ENCODE peak calls at places on chromosomes 1 and 21, in ten cellular contexts. One of them, this sample, is unnamed.

GRCh38 chr21:45494851-45495680 is 47.2 kb downstream of the SLC19A1 start:
- DNase-seq in pancreas: no peak
- DNase-seq in IMR-90: no peak
- DNase-seq in left lung: peak; percentile 73
- DNase-seq in endothelial cell: no peak
- DNase-seq in D721Med: no peak
- DNase-seq in fibroblast of villous mesenchyme: no peak
- DNase-seq in left ventricle myocardium inferior: no peak
- DNase-seq in mucosa of descending colon: no peak
- DNase-seq in hepatocyte: no peak
- DNase-seq in this sample: no peak

GRCh38 chr1:2194319-2194897 is at the start of gene FAAP20:
- DNase-seq in pancreas: no peak
- DNase-seq in IMR-90: peak; percentile 54
- DNase-seq in left lung: peak; percentile 92
- DNase-seq in endothelial cell: peak; percentile 69
- DNase-seq in D721Med: peak; percentile 47
- DNase-seq in fibroblast of villous mesenchyme: peak; percentile 77
- DNase-seq in left ventricle myocardium inferior: peak; percentile 77
- DNase-seq in mucosa of descending colon: peak; percentile 70
- DNase-seq in hepatocyte: peak; percentile 90
- DNase-seq in this sample: peak; percentile 52

GRCh38 chr1:15501208-15502032 is 22.6 kb downstream of the CASP9 start:
- DNase-seq in pancreas: peak; percentile 65
- DNase-seq in IMR-90: peak; percentile 49
- DNase-seq in left lung: peak; percentile 87
- DNase-seq in endothelial cell: peak; percentile 80
- DNase-seq in D721Med: peak; percentile 63
- DNase-seq in fibroblast of villous mesenchyme: peak; percentile 59
- DNase-seq in left ventricle myocardium inferior: peak; percentile 52
- DNase-seq in mucosa of descending colon: peak; percentile 82
- DNase-seq in hepatocyte: peak; percentile 78
- DNase-seq in this sample: peak; percentile 65

GRCh38 chr1:241518447-241519307 is 878 bp downstream of the FH start:
- DNase-seq in pancreas: no peak
- DNase-seq in IMR-90: peak; percentile 25
- DNase-seq in left lung: peak; percentile 88
- DNase-seq in endothelial cell: peak; percentile 42
- DNase-seq in D721Med: no peak
- DNase-seq in fibroblast of villous mesenchyme: peak; percentile 25
- DNase-seq in left ventricle myocardium inferior: no peak
- DNase-seq in mucosa of descending colon: peak; percentile 21
- DNase-seq in hepatocyte: peak; percentile 64
- DNase-seq in this sample: peak; percentile 36

GRCh38 chr21:14259669-14260458 is 43.9 kb downstream of the RBM11 start:
- DNase-seq in pancreas: no peak
- DNase-seq in IMR-90: peak; percentile 56
- DNase-seq in left lung: no peak
- DNase-seq in endothelial cell: no peak
- DNase-seq in D721Med: peak; percentile 16
- DNase-seq in fibroblast of villous mesenchyme: peak; percentile 59
- DNase-seq in left ventricle myocardium inferior: no peak
- DNase-seq in mucosa of descending colon: peak; percentile 42
- DNase-seq in hepatocyte: peak; percentile 73
- DNase-seq in this sample: no peak

GRCh38 chr1:194860248-194861201 is 1674.1 kb upstream of the B3GALT2 start:
- DNase-seq in pancreas: no peak
- DNase-seq in IMR-90: no peak
- DNase-seq in left lung: no peak
- DNase-seq in endothelial cell: no peak
- DNase-seq in D721Med: no peak
- DNase-seq in fibroblast of villous mesenchyme: no peak
- DNase-seq in left ventricle myocardium inferior: no peak
- DNase-seq in mucosa of descending colon: no peak
- DNase-seq in hepatocyte: no peak
- DNase-seq in this sample: no peak

GRCh38 chr1:233518344-233518743 is 95.6 kb upstream of the KCNK1 start:
- DNase-seq in pancreas: no peak
- DNase-seq in IMR-90: no peak
- DNase-seq in left lung: no peak
- DNase-seq in endothelial cell: peak; percentile 72
- DNase-seq in D721Med: peak; percentile 28
- DNase-seq in fibroblast of villous mesenchyme: peak; percentile 25
- DNase-seq in left ventricle myocardium inferior: no peak
- DNase-seq in mucosa of descending colon: peak; percentile 54
- DNase-seq in hepatocyte: peak; percentile 44
- DNase-seq in this sample: peak; percentile 69

GRCh38 chr1:27567183-27567526 is 36.8 kb downstream of the AHDC1 start:
- DNase-seq in pancreas: no peak
- DNase-seq in IMR-90: no peak
- DNase-seq in left lung: no peak
- DNase-seq in endothelial cell: no peak
- DNase-seq in D721Med: no peak
- DNase-seq in fibroblast of villous mesenchyme: no peak
- DNase-seq in left ventricle myocardium inferior: no peak
- DNase-seq in mucosa of descending colon: no peak
- DNase-seq in hepatocyte: peak; percentile 38
- DNase-seq in this sample: no peak

GRCh38 chr1:151617995-151618394 is 6.1 kb downstream of the SNX27 start:
- DNase-seq in pancreas: no peak
- DNase-seq in IMR-90: no peak
- DNase-seq in left lung: no peak
- DNase-seq in endothelial cell: no peak
- DNase-seq in D721Med: no peak
- DNase-seq in fibroblast of villous mesenchyme: no peak
- DNase-seq in left ventricle myocardium inferior: no peak
- DNase-seq in mucosa of descending colon: no peak
- DNase-seq in hepatocyte: no peak
- DNase-seq in this sample: no peak

GRCh38 chr1:151620286-151620685 is 8.4 kb downstream of the SNX27 start:
- DNase-seq in pancreas: no peak
- DNase-seq in IMR-90: peak; percentile 74
- DNase-seq in left lung: no peak
- DNase-seq in endothelial cell: no peak
- DNase-seq in D721Med: no peak
- DNase-seq in fibroblast of villous mesenchyme: peak; percentile 86
- DNase-seq in left ventricle myocardium inferior: no peak
- DNase-seq in mucosa of descending colon: no peak
- DNase-seq in hepatocyte: no peak
- DNase-seq in this sample: no peak

GRCh38 chr1:151618470-151618869 is 6.6 kb downstream of the SNX27 start:
- DNase-seq in pancreas: no peak
- DNase-seq in IMR-90: no peak
- DNase-seq in left lung: no peak
- DNase-seq in endothelial cell: no peak
- DNase-seq in D721Med: no peak
- DNase-seq in fibroblast of villous mesenchyme: no peak
- DNase-seq in left ventricle myocardium inferior: no peak
- DNase-seq in mucosa of descending colon: no peak
- DNase-seq in hepatocyte: no peak
- DNase-seq in this sample: no peak

GRCh38 chr1:151621351-151621750 is 9.5 kb downstream of the SNX27 start:
- DNase-seq in pancreas: no peak
- DNase-seq in IMR-90: no peak
- DNase-seq in left lung: no peak
- DNase-seq in endothelial cell: no peak
- DNase-seq in D721Med: no peak
- DNase-seq in fibroblast of villous mesenchyme: peak; percentile 82
- DNase-seq in left ventricle myocardium inferior: no peak
- DNase-seq in mucosa of descending colon: no peak
- DNase-seq in hepatocyte: peak; percentile 39
- DNase-seq in this sample: no peak

DNA sequence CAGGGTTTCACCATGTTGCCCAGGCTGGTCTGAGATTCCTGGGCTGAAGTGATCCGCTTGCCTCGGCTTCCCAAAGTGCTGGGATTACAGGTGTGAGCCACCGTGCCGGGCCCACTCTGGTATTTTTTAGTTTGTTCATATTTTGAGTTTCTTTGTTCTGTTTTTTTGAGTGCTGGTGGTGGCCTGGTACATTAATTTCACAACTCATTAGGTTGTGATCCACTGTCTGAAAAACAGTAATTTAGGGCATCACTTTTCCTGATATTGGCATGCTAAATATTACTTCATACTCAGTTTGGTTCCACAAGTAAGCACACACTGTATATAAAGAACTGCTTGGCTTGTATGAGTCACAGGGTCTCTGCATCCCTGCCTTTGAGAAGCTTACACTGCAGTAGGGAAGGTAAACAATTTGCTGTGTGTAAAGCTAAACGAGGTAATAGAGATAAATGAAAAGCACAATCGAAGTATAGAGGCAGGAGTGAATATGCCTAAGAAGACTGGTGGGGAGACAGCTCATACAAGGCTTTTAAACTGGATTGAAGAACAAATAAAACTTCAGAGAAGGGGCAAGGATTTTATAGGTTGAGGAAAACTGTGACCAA is 7.7 kb downstream of the SNX27 start:
- DNase-seq in pancreas: no peak
- DNase-seq in IMR-90: peak; percentile 88
- DNase-seq in left lung: no peak
- DNase-seq in endothelial cell: no peak
- DNase-seq in D721Med: no peak
- DNase-seq in fibroblast of villous mesenchyme: peak; percentile 85
- DNase-seq in left ventricle myocardium inferior: no peak
- DNase-seq in mucosa of descending colon: no peak
- DNase-seq in hepatocyte: peak; percentile 56
- DNase-seq in this sample: no peak
- TF ChIP-seq CTCF in pancreas: no peak
- TF ChIP-seq CTCF in IMR-90: no peak
- TF ChIP-seq CTCF in left lung: no peak
- TF ChIP-seq CTCF in endothelial cell: no peak
- TF ChIP-seq CTCF in D721Med: no peak
- TF ChIP-seq CTCF in fibroblast of villous mesenchyme: no peak
- TF ChIP-seq CTCF in left ventricle myocardium inferior: no peak
- TF ChIP-seq CTCF in mucosa of descending colon: no peak
- TF ChIP-seq CTCF in hepatocyte: no peak
- TF ChIP-seq CTCF in this sample: no peak

GRCh38 chr1:212283741-212284140 is 1.5 kb upstream of the PPP2R5A start:
- DNase-seq in pancreas: no peak
- DNase-seq in IMR-90: no peak
- DNase-seq in left lung: no peak
- DNase-seq in endothelial cell: no peak
- DNase-seq in D721Med: no peak
- DNase-seq in fibroblast of villous mesenchyme: no peak
- DNase-seq in left ventricle myocardium inferior: no peak
- DNase-seq in mucosa of descending colon: no peak
- DNase-seq in hepatocyte: no peak
- DNase-seq in this sample: no peak

GRCh38 chr1:212284332-212284743 is 872 bp upstream of the PPP2R5A start:
- DNase-seq in pancreas: no peak
- DNase-seq in IMR-90: peak; percentile 16
- DNase-seq in left lung: no peak
- DNase-seq in endothelial cell: no peak
- DNase-seq in D721Med: no peak
- DNase-seq in fibroblast of villous mesenchyme: no peak
- DNase-seq in left ventricle myocardium inferior: no peak
- DNase-seq in mucosa of descending colon: peak; percentile 12
- DNase-seq in hepatocyte: no peak
- DNase-seq in this sample: peak; percentile 6

GRCh38 chr1:212286437-212287131 is 1.4 kb downstream of the PPP2R5A start:
- DNase-seq in pancreas: no peak
- DNase-seq in IMR-90: peak; percentile 6
- DNase-seq in left lung: no peak
- DNase-seq in endothelial cell: no peak
- DNase-seq in D721Med: no peak
- DNase-seq in fibroblast of villous mesenchyme: peak; percentile 27
- DNase-seq in left ventricle myocardium inferior: no peak
- DNase-seq in mucosa of descending colon: peak; percentile 21
- DNase-seq in hepatocyte: no peak
- DNase-seq in this sample: no peak

GRCh38 chr1:212285685-212286436 is 651 bp downstream of the PPP2R5A start:
- DNase-seq in pancreas: peak; percentile 73
- DNase-seq in IMR-90: peak; percentile 35
- DNase-seq in left lung: peak; percentile 93
- DNase-seq in endothelial cell: peak; percentile 57
- DNase-seq in D721Med: no peak
- DNase-seq in fibroblast of villous mesenchyme: peak; percentile 51
- DNase-seq in left ventricle myocardium inferior: peak; percentile 66
- DNase-seq in mucosa of descending colon: peak; percentile 75
- DNase-seq in hepatocyte: peak; percentile 80
- DNase-seq in this sample: peak; percentile 62

DNA sequence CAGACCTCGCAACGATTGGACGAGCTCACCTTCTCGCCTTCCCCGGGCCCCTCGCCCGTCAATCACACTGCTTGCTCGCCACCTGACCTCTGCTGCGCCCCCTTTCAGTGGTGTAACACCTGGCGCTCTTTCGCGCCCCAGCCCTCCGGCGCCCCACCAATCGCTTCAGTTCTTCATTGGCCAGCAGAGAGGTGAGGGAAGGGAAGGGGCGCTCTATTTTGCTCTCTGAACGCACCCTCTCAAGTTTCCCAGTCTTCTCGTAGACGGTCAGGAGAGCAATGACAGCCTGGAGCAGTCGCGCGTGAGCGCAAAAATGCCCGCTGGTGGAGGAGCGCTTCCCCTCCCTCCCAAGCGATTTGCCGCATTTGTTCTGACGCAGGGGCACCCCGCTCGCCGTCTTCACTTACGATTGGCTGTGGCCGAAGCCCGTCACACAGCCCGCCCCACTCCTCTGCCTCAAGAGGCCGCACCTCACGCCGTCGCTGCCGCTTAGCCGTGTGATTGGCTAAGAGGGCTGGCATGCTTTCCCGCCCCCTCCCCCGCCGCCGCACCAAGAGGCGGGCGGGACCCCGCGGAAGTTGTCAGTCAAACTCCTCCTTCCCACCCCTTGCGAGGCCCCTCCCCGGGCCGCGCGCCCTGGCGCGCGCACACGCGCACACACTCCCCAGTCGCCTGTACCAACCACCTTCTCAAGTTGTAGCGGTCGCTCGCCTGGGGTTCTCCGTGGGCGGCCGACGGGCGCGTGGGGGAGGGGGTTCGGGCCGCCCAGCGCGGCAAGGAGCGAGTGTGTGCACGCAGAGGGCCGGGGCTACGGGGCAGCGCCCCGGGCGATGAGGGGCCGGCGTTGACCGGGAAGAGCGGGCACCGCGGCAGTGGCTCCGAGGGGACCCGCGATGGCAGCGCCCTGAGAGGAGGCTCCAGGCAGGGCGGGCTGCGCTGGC is at the start of gene PPP2R5A:
- DNase-seq in pancreas: peak; percentile 99
- DNase-seq in IMR-90: peak; percentile 99
- DNase-seq in left lung: peak; percentile 99
- DNase-seq in endothelial cell: peak; percentile 98
- DNase-seq in D721Med: peak; percentile 93
- DNase-seq in fibroblast of villous mesenchyme: peak; percentile 100
- DNase-seq in left ventricle myocardium inferior: peak; percentile 99
- DNase-seq in mucosa of descending colon: peak; percentile 99
- DNase-seq in hepatocyte: peak; percentile 99
- DNase-seq in this sample: peak; percentile 99
- TF ChIP-seq CTCF in pancreas: no peak
- TF ChIP-seq CTCF in IMR-90: peak; percentile 3
- TF ChIP-seq CTCF in left lung: no peak
- TF ChIP-seq CTCF in endothelial cell: no peak
- TF ChIP-seq CTCF in D721Med: peak; percentile 19
- TF ChIP-seq CTCF in fibroblast of villous mesenchyme: peak; percentile 5
- TF ChIP-seq CTCF in left ventricle myocardium inferior: peak; percentile 40
- TF ChIP-seq CTCF in mucosa of descending colon: no peak
- TF ChIP-seq CTCF in hepatocyte: peak; percentile 41
- TF ChIP-seq CTCF in this sample: no peak

GRCh38 chr1:237220243-237220642 is 178.3 kb downstream of the RYR2 start:
- DNase-seq in pancreas: no peak
- DNase-seq in IMR-90: no peak
- DNase-seq in left lung: no peak
- DNase-seq in endothelial cell: no peak
- DNase-seq in D721Med: no peak
- DNase-seq in fibroblast of villous mesenchyme: no peak
- DNase-seq in left ventricle myocardium inferior: no peak
- DNase-seq in mucosa of descending colon: no peak
- DNase-seq in hepatocyte: no peak
- DNase-seq in this sample: no peak
- TF ChIP-seq CTCF in pancreas: no peak
- TF ChIP-seq CTCF in IMR-90: no peak
- TF ChIP-seq CTCF in left lung: no peak
- TF ChIP-seq CTCF in endothelial cell: no peak
- TF ChIP-seq CTCF in D721Med: peak; percentile 2
- TF ChIP-seq CTCF in fibroblast of villous mesenchyme: no peak
- TF ChIP-seq CTCF in left ventricle myocardium inferior: no peak
- TF ChIP-seq CTCF in mucosa of descending colon: no peak
- TF ChIP-seq CTCF in hepatocyte: no peak
- TF ChIP-seq CTCF in this sample: no peak

GRCh38 chr1:205584732-205585131 is 47.1 kb downstream of the ELK4 start:
- DNase-seq in pancreas: peak; percentile 13
- DNase-seq in IMR-90: no peak
- DNase-seq in left lung: no peak
- DNase-seq in endothelial cell: no peak
- DNase-seq in D721Med: no peak
- DNase-seq in fibroblast of villous mesenchyme: no peak
- DNase-seq in left ventricle myocardium inferior: no peak
- DNase-seq in mucosa of descending colon: no peak
- DNase-seq in hepatocyte: no peak
- DNase-seq in this sample: no peak

GRCh38 chr1:205583461-205584130 is 48.2 kb downstream of the ELK4 start:
- DNase-seq in pancreas: peak; percentile 18
- DNase-seq in IMR-90: no peak
- DNase-seq in left lung: no peak
- DNase-seq in endothelial cell: no peak
- DNase-seq in D721Med: no peak
- DNase-seq in fibroblast of villous mesenchyme: no peak
- DNase-seq in left ventricle myocardium inferior: no peak
- DNase-seq in mucosa of descending colon: peak; percentile 4
- DNase-seq in hepatocyte: no peak
- DNase-seq in this sample: no peak

GRCh38 chr1:205587576-205587975 is 44.2 kb downstream of the ELK4 start:
- DNase-seq in pancreas: no peak
- DNase-seq in IMR-90: no peak
- DNase-seq in left lung: no peak
- DNase-seq in endothelial cell: no peak
- DNase-seq in D721Med: no peak
- DNase-seq in fibroblast of villous mesenchyme: no peak
- DNase-seq in left ventricle myocardium inferior: no peak
- DNase-seq in mucosa of descending colon: no peak
- DNase-seq in hepatocyte: no peak
- DNase-seq in this sample: no peak

GRCh38 chr1:205585169-205585834 is 46.5 kb downstream of the ELK4 start:
- DNase-seq in pancreas: peak; percentile 48
- DNase-seq in IMR-90: no peak
- DNase-seq in left lung: no peak
- DNase-seq in endothelial cell: no peak
- DNase-seq in D721Med: no peak
- DNase-seq in fibroblast of villous mesenchyme: no peak
- DNase-seq in left ventricle myocardium inferior: no peak
- DNase-seq in mucosa of descending colon: no peak
- DNase-seq in hepatocyte: no peak
- DNase-seq in this sample: no peak

GRCh38 chr1:205585835-205586785 is 45.7 kb downstream of the ELK4 start:
- DNase-seq in pancreas: peak; percentile 81
- DNase-seq in IMR-90: no peak
- DNase-seq in left lung: no peak
- DNase-seq in endothelial cell: no peak
- DNase-seq in D721Med: no peak
- DNase-seq in fibroblast of villous mesenchyme: no peak
- DNase-seq in left ventricle myocardium inferior: no peak
- DNase-seq in mucosa of descending colon: no peak
- DNase-seq in hepatocyte: no peak
- DNase-seq in this sample: no peak
- TF ChIP-seq CTCF in pancreas: no peak
- TF ChIP-seq CTCF in IMR-90: no peak
- TF ChIP-seq CTCF in left lung: no peak
- TF ChIP-seq CTCF in endothelial cell: no peak
- TF ChIP-seq CTCF in D721Med: no peak
- TF ChIP-seq CTCF in fibroblast of villous mesenchyme: no peak
- TF ChIP-seq CTCF in left ventricle myocardium inferior: no peak
- TF ChIP-seq CTCF in mucosa of descending colon: no peak
- TF ChIP-seq CTCF in hepatocyte: no peak
- TF ChIP-seq CTCF in this sample: no peak